ENCODE peak calls at places on chromosome 1, in five cellular contexts. R is HL-60; P is CD8-positive, alpha-beta T cell; M is K562; S is iris pigment epithelial cell. L is an unnamed sample.

GRCh38 chr1:197637406-197637805 is 137.9 kb downstream of the DENND1B start:
- DNase-seq in P (no peak), S (no peak), R (no peak), M (no peak), L (no peak)

GRCh38 chr1:206705187-206705586 is 20.5 kb downstream of the MAPKAPK2 start:
- DNase-seq in P (no peak), R (no peak), S (peak), M (no peak), L (no peak)

GRCh38 chr1:9529190-9529589 is 10.1 kb upstream of the SLC25A33 start:
- DNase-seq in S (no peak), P (no peak), R (no peak), M (no peak), L (no peak)

GRCh38 chr1:11727119-11727518 is 8.8 kb upstream of the AGTRAP start:
- DNase-seq in S (no peak), M (no peak), R (no peak), P (no peak), L (no peak)

GRCh38 chr1:26289158-26290059 is 9.5 kb downstream of the SH3BGRL3 start:
- DNase-seq in S (no peak), M (no peak), P (peak), R (peak), L (no peak)

GRCh38 chr1:5311634-5312298 is 657.4 kb downstream of the AJAP1 start:
- DNase-seq in R (no peak), S (no peak), M (no peak), P (no peak), L (no peak)

GRCh38 chr1:147142886-147143285 is 29.4 kb downstream of the PRKAB2 start:
- DNase-seq in M (no peak), S (no peak), R (no peak), P (no peak), L (no peak)

GRCh38 chr1:54360165-54361005 is 45.8 kb downstream of the SSBP3 start:
- DNase-seq in R (no peak), S (no peak), M (no peak), P (no peak), L (no peak)

GRCh38 chr1:165738794-165739193 is 29.9 kb downstream of the TMCO1 start:
- DNase-seq in M (no peak), R (no peak), S (no peak), P (no peak), L (no peak)

GRCh38 chr1:163999131-163999530 is 559.9 kb upstream of the PBX1 start:
- DNase-seq in R (no peak), S (no peak), M (no peak), P (no peak), L (no peak)

GRCh38 chr1:26785611-26786436 is 1.9 kb upstream of the PIGV start:
- DNase-seq in M (no peak), S (peak), R (no peak), P (no peak), L (no peak)

GRCh38 chr1:13583592-13583963 is at the start of gene PDPN:
- DNase-seq in R (no peak), M (no peak), P (no peak), S (peak), L (no peak)

GRCh38 chr1:232459087-232459486 is 170.8 kb downstream of the SIPA1L2 start:
- DNase-seq in M (no peak), R (no peak), P (no peak), S (no peak), L (no peak)

GRCh38 chr1:207495816-207496792 is at the start of gene CR1:
- DNase-seq in R (peak), S (no peak), P (peak), M (peak), L (peak)

GRCh38 chr1:197152662-197153061 is 6.2 kb upstream of the ASPM start:
- DNase-seq in P (no peak), S (no peak), M (no peak), R (no peak), L (no peak)

GRCh38 chr1:228092342-228093049 is 10.0 kb downstream of the ARF1 start:
- DNase-seq in M (no peak), P (no peak), R (no peak), S (no peak), L (no peak)

GRCh38 chr1:47986741-47987140 is 10.4 kb downstream of the TRABD2B start:
- DNase-seq in P (no peak), S (no peak), R (no peak), M (no peak), L (no peak)

GRCh38 chr1:81109038-81109437 is 691.7 kb upstream of the ADGRL2 start:
- DNase-seq in M (no peak), S (no peak), P (no peak), R (no peak), L (no peak)

GRCh38 chr1:26190373-26190987 is at the start of gene CATSPER4:
- DNase-seq in R (no peak), M (peak), P (no peak), S (peak), L (no peak)

GRCh38 chr1:226988337-226988672 is 48.2 kb downstream of the COQ8A start:
- DNase-seq in S (no peak), R (no peak), P (no peak), M (no peak), L (no peak)

GRCh38 chr1:228977741-228978140 is 242.5 kb downstream of the RHOU start:
- DNase-seq in P (no peak), M (no peak), S (no peak), R (no peak), L (no peak)

GRCh38 chr1:58395355-58395754 is 151.2 kb downstream of the OMA1 start:
- DNase-seq in S (peak), M (no peak), P (no peak), R (no peak), L (no peak)

L was measured in CMK.